ENCODE peak calls at places on chromosomes 6 and 20, in four cellular contexts. M is endothelial cell, Z is T-helper 2 cell, X is iris pigment epithelial cell. L is an unnamed sample.

GRCh38 chr20:51596656-51597388 is 54.3 kb upstream of the NFATC2 start:
- DNase-seq in M (no peak), Z (no peak), X (peak), L (no peak)

GRCh38 chr6:133243723-133244122 is 2.6 kb downstream of the EYA4 start:
- DNase-seq in M (no peak), Z (no peak), X (no peak), L (no peak)

GRCh38 chr6:170091639-170092579 is 199.0 kb downstream of the DLL1 start:
- DNase-seq in M (no peak), Z (no peak), X (no peak), L (no peak)

GRCh38 chr6:148831064-148831463 is 84.2 kb downstream of the UST start:
- DNase-seq in M (no peak), Z (no peak), X (no peak), L (no peak)

GRCh38 chr6:17628873-17629272 is 28.8 kb downstream of the FAM8A1 start:
- DNase-seq in M (no peak), Z (no peak), X (no peak), L (no peak)

GRCh38 chr6:139474145-139475108 is 100.0 kb upstream of the CITED2 start:
- DNase-seq in M (no peak), Z (no peak), X (peak), L (peak)

GRCh38 chr6:44697333-44697732 is 309.8 kb downstream of the CDC5L start:
- DNase-seq in M (no peak), Z (no peak), X (no peak), L (no peak)

GRCh38 chr20:53763707-53764415 is 170.2 kb upstream of the ZNF217 start:
- DNase-seq in M (no peak), Z (no peak), X (peak), L (peak)

GRCh38 chr6:167588920-167589614 is 237.6 kb upstream of the AFDN start:
- DNase-seq in M (no peak), Z (no peak), X (no peak), L (no peak)

L was measured in NCI-H2227 treated with DMSO at 0.1 percent for 48 hours.